ENCODE peak calls at places on chromosome 15, in nine cellular contexts. One of them, this sample, is unnamed. For H3K9me3, the result is how much of the 10 kb centered on the place peaks cover.

GRCh38 chr15:100759698-100760356 is 119.8 kb upstream of the ALDH1A3 start:
- DNase-seq in H1: no peak
- DNase-seq in ovary: no peak
- DNase-seq in neuronal stem cell: no peak
- DNase-seq in prostate gland: no peak
- DNase-seq in GM12878: no peak
- DNase-seq in CD8-positive, alpha-beta memory T cell: no peak
- DNase-seq in breast epithelium: no peak
- DNase-seq in PC-9: peak
- DNase-seq in this sample: peak

GRCh38 chr15:69719527-69719926 is 266.9 kb downstream of the RPLP1 start:
- DNase-seq in H1: no peak
- DNase-seq in CD8-positive, alpha-beta memory T cell: peak
- DNase-seq in ovary: no peak
- DNase-seq in breast epithelium: no peak
- DNase-seq in neuronal stem cell: no peak
- DNase-seq in prostate gland: no peak
- DNase-seq in PC-9: no peak
- DNase-seq in GM12878: no peak
- DNase-seq in this sample: peak

GRCh38 chr15:98596131-98596530 is 52.2 kb upstream of the IGF1R start:
- DNase-seq in prostate gland: no peak
- DNase-seq in CD8-positive, alpha-beta memory T cell: no peak
- DNase-seq in ovary: no peak
- DNase-seq in GM12878: no peak
- DNase-seq in H1: no peak
- DNase-seq in neuronal stem cell: no peak
- DNase-seq in breast epithelium: no peak
- DNase-seq in PC-9: no peak
- DNase-seq in this sample: no peak

GRCh38 chr15:76730262-76730661 is 174.9 kb downstream of the SCAPER start:
- DNase-seq in breast epithelium: no peak
- DNase-seq in ovary: no peak
- DNase-seq in PC-9: no peak
- DNase-seq in neuronal stem cell: no peak
- DNase-seq in H1: no peak
- DNase-seq in CD8-positive, alpha-beta memory T cell: no peak
- DNase-seq in GM12878: no peak
- DNase-seq in prostate gland: no peak
- DNase-seq in this sample: no peak

GRCh38 chr15:34691024-34691423 is 63.8 kb downstream of the GJD2 start:
- DNase-seq in ovary: no peak
- DNase-seq in CD8-positive, alpha-beta memory T cell: no peak
- DNase-seq in H1: no peak
- DNase-seq in prostate gland: no peak
- DNase-seq in neuronal stem cell: no peak
- DNase-seq in breast epithelium: no peak
- DNase-seq in PC-9: no peak
- DNase-seq in GM12878: no peak
- DNase-seq in this sample: no peak

GRCh38 chr15:80242132-80242769 is 9.8 kb downstream of the CTXND1 start:
- DNase-seq in PC-9: no peak
- DNase-seq in breast epithelium: no peak
- DNase-seq in neuronal stem cell: no peak
- DNase-seq in ovary: no peak
- DNase-seq in prostate gland: no peak
- DNase-seq in H1: peak
- DNase-seq in GM12878: no peak
- DNase-seq in CD8-positive, alpha-beta memory T cell: no peak
- DNase-seq in this sample: peak

GRCh38 chr15:60966316-60966715 is 262.8 kb downstream of the RORA start:
- DNase-seq in prostate gland: no peak
- DNase-seq in neuronal stem cell: no peak
- DNase-seq in H1: no peak
- DNase-seq in PC-9: no peak
- DNase-seq in ovary: no peak
- DNase-seq in GM12878: no peak
- DNase-seq in CD8-positive, alpha-beta memory T cell: no peak
- DNase-seq in breast epithelium: no peak
- DNase-seq in this sample: no peak

GRCh38 chr15:44501768-44502366 is 35.1 kb upstream of the EIF3J start:
- DNase-seq in breast epithelium: no peak
- DNase-seq in ovary: no peak
- DNase-seq in neuronal stem cell: peak
- DNase-seq in prostate gland: no peak
- DNase-seq in H1: no peak
- DNase-seq in PC-9: no peak
- DNase-seq in CD8-positive, alpha-beta memory T cell: peak
- DNase-seq in GM12878: no peak
- DNase-seq in this sample: peak

GRCh38 chr15:96037584-96037983 is 292.9 kb upstream of the NR2F2 start:
- DNase-seq in prostate gland: no peak
- DNase-seq in PC-9: no peak
- DNase-seq in ovary: no peak
- DNase-seq in breast epithelium: no peak
- DNase-seq in H1: no peak
- DNase-seq in CD8-positive, alpha-beta memory T cell: no peak
- DNase-seq in GM12878: peak
- DNase-seq in neuronal stem cell: no peak
- DNase-seq in this sample: no peak

GRCh38 chr15:38886315-38887163 is 321.9 kb upstream of the RASGRP1 start:
- DNase-seq in ovary: no peak
- DNase-seq in PC-9: no peak
- DNase-seq in CD8-positive, alpha-beta memory T cell: no peak
- DNase-seq in breast epithelium: no peak
- DNase-seq in GM12878: no peak
- DNase-seq in neuronal stem cell: no peak
- DNase-seq in prostate gland: no peak
- DNase-seq in H1: no peak
- DNase-seq in this sample: no peak

GRCh38 chr15:73751896-73752816 is 995 bp downstream of the INSYN1 start:
- DNase-seq in neuronal stem cell: no peak
- DNase-seq in H1: peak
- DNase-seq in prostate gland: no peak
- DNase-seq in PC-9: no peak
- DNase-seq in GM12878: no peak
- DNase-seq in CD8-positive, alpha-beta memory T cell: no peak
- DNase-seq in ovary: peak
- DNase-seq in breast epithelium: no peak
- DNase-seq in this sample: no peak

GRCh38 chr15:33022629-33023028 is 171.9 kb downstream of the FMN1 start:
- DNase-seq in neuronal stem cell: no peak
- DNase-seq in breast epithelium: peak
- DNase-seq in CD8-positive, alpha-beta memory T cell: no peak
- DNase-seq in H1: peak
- DNase-seq in GM12878: no peak
- DNase-seq in prostate gland: peak
- DNase-seq in ovary: no peak
- DNase-seq in PC-9: peak
- DNase-seq in this sample: no peak

GRCh38 chr15:63030101-63030528 is 12.4 kb upstream of the TPM1 start:
- DNase-seq in GM12878: no peak
- DNase-seq in neuronal stem cell: no peak
- DNase-seq in prostate gland: no peak
- DNase-seq in breast epithelium: no peak
- DNase-seq in ovary: no peak
- DNase-seq in CD8-positive, alpha-beta memory T cell: no peak
- DNase-seq in H1: no peak
- DNase-seq in PC-9: no peak
- DNase-seq in this sample: no peak

DNA sequence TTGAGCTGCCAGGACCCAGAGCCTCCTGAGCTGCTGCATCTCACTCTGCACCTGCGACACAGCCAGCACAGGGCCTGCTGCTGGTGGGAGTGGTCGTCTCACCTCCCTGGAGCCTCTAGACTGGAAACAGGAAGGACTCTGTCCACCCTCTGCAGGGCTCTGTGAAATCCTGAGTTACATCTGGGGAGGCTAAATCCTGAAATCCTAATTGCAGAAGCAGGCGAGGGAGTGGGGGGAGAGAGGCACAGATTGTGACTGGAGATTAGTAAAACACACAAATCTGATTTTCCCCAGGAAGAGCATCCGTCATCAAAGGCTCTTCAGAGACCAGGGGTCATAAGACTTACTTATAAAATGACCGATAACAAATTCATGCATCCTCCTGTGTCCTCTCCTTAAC is 31.6 kb upstream of the GABRG3 start:
- DNase-seq in neuronal stem cell: no peak
- DNase-seq in PC-9: no peak
- DNase-seq in ovary: no peak
- DNase-seq in GM12878: no peak
- DNase-seq in breast epithelium: no peak
- DNase-seq in CD8-positive, alpha-beta memory T cell: no peak
- DNase-seq in H1: no peak
- DNase-seq in prostate gland: no peak
- DNase-seq in this sample: no peak
- H3K9me3 ChIP-seq in neuronal stem cell: under half
- H3K9me3 ChIP-seq in PC-9: under half
- H3K9me3 ChIP-seq in ovary: under half
- H3K9me3 ChIP-seq in GM12878: under half
- H3K9me3 ChIP-seq in breast epithelium: under half
- H3K9me3 ChIP-seq in CD8-positive, alpha-beta memory T cell: under half
- H3K9me3 ChIP-seq in H1: under half
- H3K9me3 ChIP-seq in prostate gland: under half
- H3K9me3 ChIP-seq in this sample: under half

GRCh38 chr15:90929709-90930019 is 2.7 kb downstream of the HDDC3 start:
- DNase-seq in ovary: no peak
- DNase-seq in H1: no peak
- DNase-seq in neuronal stem cell: no peak
- DNase-seq in GM12878: no peak
- DNase-seq in breast epithelium: no peak
- DNase-seq in prostate gland: no peak
- DNase-seq in CD8-positive, alpha-beta memory T cell: no peak
- DNase-seq in PC-9: no peak
- DNase-seq in this sample: no peak
- H3K4me3 ChIP-seq in ovary: peak
- H3K4me3 ChIP-seq in H1: no peak
- H3K4me3 ChIP-seq in neuronal stem cell: no peak
- H3K4me3 ChIP-seq in GM12878: peak
- H3K4me3 ChIP-seq in breast epithelium: peak
- H3K4me3 ChIP-seq in prostate gland: peak
- H3K4me3 ChIP-seq in CD8-positive, alpha-beta memory T cell: peak
- H3K4me3 ChIP-seq in PC-9: peak
- H3K4me3 ChIP-seq in this sample: peak

GRCh38 chr15:25094519-25094918 is 139.7 kb downstream of the SNRPN start:
- DNase-seq in breast epithelium: no peak
- DNase-seq in PC-9: no peak
- DNase-seq in GM12878: no peak
- DNase-seq in CD8-positive, alpha-beta memory T cell: no peak
- DNase-seq in H1: peak
- DNase-seq in ovary: no peak
- DNase-seq in prostate gland: no peak
- DNase-seq in neuronal stem cell: no peak
- DNase-seq in this sample: no peak
- H3K9me3 ChIP-seq in breast epithelium: half or more
- H3K9me3 ChIP-seq in PC-9: under half
- H3K9me3 ChIP-seq in GM12878: under half
- H3K9me3 ChIP-seq in CD8-positive, alpha-beta memory T cell: under half
- H3K9me3 ChIP-seq in H1: under half
- H3K9me3 ChIP-seq in ovary: half or more
- H3K9me3 ChIP-seq in prostate gland: under half
- H3K9me3 ChIP-seq in neuronal stem cell: under half
- H3K9me3 ChIP-seq in this sample: under half

GRCh38 chr15:72536506-72536905 is 62.4 kb downstream of the ARIH1 start:
- DNase-seq in PC-9: no peak
- DNase-seq in breast epithelium: no peak
- DNase-seq in GM12878: no peak
- DNase-seq in ovary: no peak
- DNase-seq in H1: no peak
- DNase-seq in prostate gland: no peak
- DNase-seq in neuronal stem cell: no peak
- DNase-seq in CD8-positive, alpha-beta memory T cell: no peak
- DNase-seq in this sample: no peak

GRCh38 chr15:72534522-72534921 is 60.4 kb downstream of the ARIH1 start:
- DNase-seq in prostate gland: no peak
- DNase-seq in PC-9: no peak
- DNase-seq in GM12878: no peak
- DNase-seq in breast epithelium: no peak
- DNase-seq in neuronal stem cell: no peak
- DNase-seq in CD8-positive, alpha-beta memory T cell: peak
- DNase-seq in ovary: no peak
- DNase-seq in H1: no peak
- DNase-seq in this sample: no peak

GRCh38 chr15:72538931-72539330 is 64.8 kb downstream of the ARIH1 start:
- DNase-seq in CD8-positive, alpha-beta memory T cell: no peak
- DNase-seq in prostate gland: no peak
- DNase-seq in breast epithelium: no peak
- DNase-seq in PC-9: no peak
- DNase-seq in GM12878: no peak
- DNase-seq in H1: no peak
- DNase-seq in neuronal stem cell: no peak
- DNase-seq in ovary: no peak
- DNase-seq in this sample: no peak

GRCh38 chr15:72532991-72533601 is 59.0 kb downstream of the ARIH1 start:
- DNase-seq in GM12878: no peak
- DNase-seq in neuronal stem cell: no peak
- DNase-seq in PC-9: no peak
- DNase-seq in ovary: no peak
- DNase-seq in prostate gland: no peak
- DNase-seq in breast epithelium: no peak
- DNase-seq in H1: no peak
- DNase-seq in CD8-positive, alpha-beta memory T cell: peak
- DNase-seq in this sample: no peak

DNA sequence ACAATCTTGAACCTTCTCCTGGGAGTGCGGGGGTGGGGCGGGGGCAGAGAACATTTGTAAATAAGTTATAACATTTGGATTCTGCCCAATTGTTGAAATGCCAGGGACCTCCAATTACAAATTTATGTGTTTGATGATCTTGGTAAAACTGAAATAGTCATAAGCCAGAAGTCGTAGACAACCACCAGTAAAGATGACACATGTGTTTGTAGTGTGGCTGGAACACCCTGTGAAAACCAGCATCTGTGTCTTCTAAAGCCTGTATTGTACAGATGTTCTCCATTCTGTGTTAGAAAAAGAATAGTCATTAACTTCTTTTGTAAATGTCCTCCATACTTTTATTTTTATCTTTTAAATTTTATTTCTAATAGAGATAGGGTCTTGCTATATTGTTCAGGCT is 61.8 kb downstream of the ARIH1 start:
- DNase-seq in H1: no peak
- DNase-seq in breast epithelium: no peak
- DNase-seq in GM12878: no peak
- DNase-seq in ovary: no peak
- DNase-seq in PC-9: no peak
- DNase-seq in CD8-positive, alpha-beta memory T cell: no peak
- DNase-seq in prostate gland: no peak
- DNase-seq in neuronal stem cell: no peak
- DNase-seq in this sample: no peak
- H3K4me3 ChIP-seq in H1: no peak
- H3K4me3 ChIP-seq in breast epithelium: no peak
- H3K4me3 ChIP-seq in GM12878: no peak
- H3K4me3 ChIP-seq in ovary: no peak
- H3K4me3 ChIP-seq in PC-9: no peak
- H3K4me3 ChIP-seq in CD8-positive, alpha-beta memory T cell: no peak
- H3K4me3 ChIP-seq in prostate gland: no peak
- H3K4me3 ChIP-seq in neuronal stem cell: no peak
- H3K4me3 ChIP-seq in this sample: no peak